ENCODE peak calls at places on chromosomes 1 and 21, in seven cellular contexts. X, H, L, Q, P, T and F are unnamed samples.

GRCh38 chr21:44920694-44921604 is at the start of gene ITGB2:
- DNase-seq in T (no peak), Q (peak; percentile 65), L (no peak), H (no peak), X (no peak), P (no peak), F (no peak)

GRCh38 chr1:167630568-167631385 is 745 bp downstream of the RCSD1 start:
- DNase-seq in H (no peak), Q (peak; percentile 38), T (no peak), L (no peak), X (no peak), P (no peak), F (no peak)

GRCh38 chr21:44310628-44311027 is 10.8 kb downstream of the PFKL start:
- DNase-seq in T (no peak), Q (no peak), L (no peak), P (no peak), X (no peak), H (no peak), F (no peak)

GRCh38 chr1:193183019-193183643 is 3.3 kb downstream of the B3GALT2 start:
- DNase-seq in H (no peak), Q (no peak), X (peak; percentile 38), P (no peak), T (no peak), L (peak; percentile 78), F (peak; percentile 16)

GRCh38 chr1:13770769-13771168 is 70.8 kb downstream of the PRDM2 start:
- DNase-seq in P (no peak), T (no peak), L (no peak), H (no peak), Q (no peak), X (no peak), F (no peak)

GRCh38 chr1:244918422-244919319 is 54.3 kb upstream of the HNRNPU start:
- DNase-seq in T (no peak), X (no peak), Q (peak; percentile 56), P (peak; percentile 22), H (peak; percentile 72), L (peak; percentile 44), F (peak; percentile 54)

GRCh38 chr1:211698161-211699026 is 23.0 kb upstream of the NEK2 start:
- DNase-seq in L (peak; percentile 68), T (no peak), X (no peak), P (peak; percentile 38), Q (peak; percentile 84), H (peak; percentile 93), F (peak; percentile 89)

GRCh38 chr1:32925360-32926142 is 24.4 kb upstream of the TMEM54 start:
- DNase-seq in Q (peak; percentile 23), T (peak; percentile 21), L (peak; percentile 23), P (no peak), X (no peak), H (peak; percentile 81), F (peak; percentile 46)

GRCh38 chr1:10472220-10473144 is at the start of gene DFFA:
- DNase-seq in H (peak; percentile 96), P (peak; percentile 89), T (peak; percentile 94), L (peak; percentile 98), X (peak; percentile 94), Q (peak; percentile 93), F (peak; percentile 91)

GRCh38 chr1:172845865-172846264 is 187.0 kb downstream of the FASLG start:
- DNase-seq in Q (no peak), H (no peak), X (no peak), P (no peak), T (no peak), L (no peak), F (no peak)

GRCh38 chr1:33943978-33944377 is 80.1 kb downstream of the HMGB4 start:
- DNase-seq in H (no peak), P (no peak), L (peak; percentile 28), T (no peak), Q (no peak), X (peak; percentile 45), F (no peak)

GRCh38 chr1:206797534-206798383 is 25.5 kb upstream of the IL10 start:
- DNase-seq in Q (peak; percentile 37), T (peak; percentile 25), H (peak; percentile 69), P (no peak), L (peak; percentile 19), X (no peak), F (peak; percentile 21)

GRCh38 chr1:210099921-210100320 is 132.7 kb upstream of the SERTAD4 start:
- DNase-seq in X (no peak), H (no peak), Q (no peak), L (no peak), T (no peak), P (no peak), F (no peak)

GRCh38 chr21:41366522-41367151 is 4.8 kb downstream of the MX2 start:
- DNase-seq in H (no peak), T (no peak), L (peak; percentile 72), X (no peak), P (no peak), Q (peak; percentile 11), F (no peak)

GRCh38 chr1:11730429-11730861 is 5.5 kb upstream of the AGTRAP start:
- DNase-seq in L (peak; percentile 70), X (no peak), P (no peak), Q (peak; percentile 48), H (no peak), T (no peak), F (no peak)

GRCh38 chr1:50873458-50874187 is 86.4 kb downstream of the FAF1 start:
- DNase-seq in P (no peak), H (peak; percentile 77), Q (peak; percentile 67), L (peak; percentile 69), X (peak; percentile 27), T (peak; percentile 63), F (peak; percentile 52)

GRCh38 chr1:197663178-197663953 is 111.9 kb downstream of the DENND1B start:
- DNase-seq in H (no peak), X (no peak), Q (no peak), P (no peak), T (no peak), L (no peak), F (no peak)

DNA sequence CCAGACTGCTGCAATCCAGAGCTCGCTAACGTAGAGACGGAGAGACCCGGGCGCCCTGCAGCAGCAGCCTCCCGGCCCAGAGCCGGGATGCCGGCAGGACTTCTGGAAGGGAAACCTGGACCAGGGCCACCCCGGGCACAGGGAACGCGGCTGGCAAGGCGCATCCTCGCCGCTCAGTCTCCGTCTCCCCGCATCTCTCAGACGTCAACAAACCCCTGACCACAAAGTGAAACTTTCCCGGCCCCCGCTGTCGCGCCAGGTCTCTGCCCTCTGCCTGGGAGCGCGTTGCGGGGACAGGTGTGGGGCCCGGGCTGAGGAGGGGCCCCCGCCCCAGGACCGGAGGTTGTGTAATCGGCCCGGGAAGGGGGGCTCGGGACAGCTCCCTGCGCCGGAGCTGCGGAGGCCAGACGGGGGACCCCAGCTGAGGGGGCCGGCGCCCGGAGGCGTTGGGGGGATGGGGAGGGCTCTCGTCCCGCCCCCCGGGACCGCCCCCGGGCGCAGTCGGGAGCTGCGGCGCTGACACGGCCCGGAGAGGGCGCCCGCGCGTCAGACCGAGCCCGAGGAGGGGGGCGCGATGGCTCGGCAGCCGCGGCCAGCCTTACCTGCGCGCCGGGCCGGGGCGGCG is 116.6 kb upstream of the HIVEP3 start:
- DNase-seq in Q (no peak), L (peak; percentile 60), T (peak; percentile 17), X (no peak), H (peak; percentile 66), P (peak; percentile 70), F (peak; percentile 53)
- TF ChIP-seq CTCF in Q (peak; percentile 26), L (no peak), T (peak; percentile 52), X (peak; percentile 22), H (peak; percentile 64), P (peak; percentile 60), F (no peak)

DNA sequence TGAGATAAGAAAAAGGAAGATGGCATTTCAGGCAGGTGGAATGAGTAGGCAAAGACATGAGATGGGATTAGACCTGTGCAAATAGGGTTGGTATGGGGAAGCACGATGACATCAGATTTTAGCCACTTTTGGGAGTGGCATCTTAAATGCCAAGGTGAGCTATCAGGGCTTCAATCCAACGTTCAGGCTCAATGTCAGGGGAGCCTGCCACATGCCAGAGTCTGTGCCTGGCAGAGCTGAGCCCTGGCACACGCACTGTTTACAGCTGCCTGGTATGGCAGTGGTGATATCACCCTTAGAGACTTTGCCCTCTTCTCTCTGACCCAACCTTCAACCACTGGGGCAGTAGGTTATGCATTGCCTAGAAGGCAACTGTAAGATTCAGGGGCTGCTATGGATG is 1.1 kb upstream of the GUCA2B start:
- DNase-seq in X (no peak), H (no peak), Q (no peak), P (no peak), T (no peak), L (no peak), F (no peak)
- TF ChIP-seq CTCF in X (no peak), H (no peak), Q (no peak), P (no peak), T (no peak), L (no peak), F (no peak)

GRCh38 chr1:1954831-1955441 is 35.9 kb upstream of the TMEM52 start:
- DNase-seq in T (no peak), Q (no peak), H (peak; percentile 59), X (no peak), L (no peak), P (no peak), F (no peak)
- TF ChIP-seq CTCF in T (no peak), Q (no peak), H (peak; percentile 67), X (peak; percentile 21), L (no peak), P (no peak), F (peak; percentile 26)

GRCh38 chr1:179440971-179441370 is 75.2 kb downstream of the AXDND1 start:
- DNase-seq in P (no peak), H (no peak), Q (no peak), T (no peak), L (no peak), X (no peak), F (no peak)
- TF ChIP-seq CTCF in P (no peak), H (no peak), Q (no peak), T (no peak), L (no peak), X (no peak), F (no peak)